ENCODE peak calls at places on chromosomes 2 and 18, in eight cellular contexts. M, V, E, O, N, P, X and I are unnamed samples.

GRCh38 chr18:9516437-9517064 is 41.2 kb downstream of the RALBP1 start:
- DNase-seq in X (no peak), P (peak), E (peak), V (no peak), N (peak), M (no peak), O (peak), I (no peak)

GRCh38 chr2:11239718-11240462 is 84.6 kb downstream of the SLC66A3 start:
- DNase-seq in P (peak), E (peak), O (no peak), N (no peak), X (no peak), V (no peak), M (no peak), I (no peak)

GRCh38 chr2:165791811-165792454 is 2.1 kb downstream of the GALNT3 start:
- DNase-seq in N (no peak), V (no peak), E (no peak), P (no peak), X (no peak), M (no peak), O (no peak), I (no peak)

GRCh38 chr2:10448646-10449480 is 736 bp upstream of the ODC1 start:
- DNase-seq in N (peak), P (no peak), E (peak), O (peak), X (peak), M (peak), V (peak), I (peak)

GRCh38 chr2:200479617-200480292 is 30.1 kb downstream of the KCTD18 start:
- DNase-seq in N (no peak), X (no peak), E (peak), P (no peak), O (no peak), V (no peak), M (no peak), I (peak)

GRCh38 chr2:88122141-88122884 is 5.5 kb downstream of the FABP1 start:
- DNase-seq in E (no peak), V (no peak), M (no peak), X (no peak), O (no peak), N (no peak), P (no peak), I (no peak)

GRCh38 chr2:216370961-216371633 is 1.2 kb downstream of the MARCHF4 start:
- DNase-seq in V (no peak), O (no peak), P (no peak), M (no peak), N (peak), X (no peak), E (no peak), I (no peak)

GRCh38 chr18:55031164-55031563 is 71.9 kb upstream of the CCDC68 start:
- DNase-seq in O (no peak), E (no peak), P (no peak), X (no peak), V (no peak), N (no peak), M (no peak), I (no peak)

GRCh38 chr2:229689307-229689839 is 25.0 kb downstream of the DNER start:
- DNase-seq in V (no peak), P (no peak), O (no peak), E (no peak), X (no peak), M (no peak), N (no peak), I (no peak)

GRCh38 chr2:23363268-23363667 is 21.7 kb upstream of the KLHL29 start:
- DNase-seq in X (no peak), V (no peak), O (no peak), P (no peak), M (no peak), N (no peak), E (no peak), I (no peak)

GRCh38 chr2:151325696-151326095 is 31.7 kb upstream of the TNFAIP6 start:
- DNase-seq in V (no peak), X (no peak), N (no peak), E (no peak), P (no peak), M (no peak), O (no peak), I (no peak)

GRCh38 chr2:175025946-175026345 is 20.8 kb upstream of the CHN1 start:
- DNase-seq in N (no peak), X (no peak), V (no peak), M (no peak), E (no peak), O (no peak), P (no peak), I (no peak)

GRCh38 chr2:5974477-5974876 is 282.3 kb downstream of the SOX11 start:
- DNase-seq in O (no peak), N (no peak), P (no peak), V (no peak), M (no peak), E (no peak), X (no peak), I (no peak)

GRCh38 chr2:219271021-219271420 is 8.1 kb upstream of the DNAJB2 start:
- DNase-seq in X (no peak), O (no peak), V (no peak), M (no peak), E (no peak), N (no peak), P (no peak), I (no peak)

GRCh38 chr18:2572892-2573291 is 1.5 kb downstream of the NDC80 start:
- DNase-seq in E (peak), O (peak), P (no peak), N (no peak), M (no peak), V (no peak), X (no peak), I (no peak)

GRCh38 chr2:189594305-189594704 is 13.7 kb upstream of the SLC40A1 start:
- DNase-seq in P (no peak), M (no peak), E (no peak), N (no peak), V (no peak), X (no peak), O (no peak), I (no peak)